ENCODE peak calls at places on chromosomes 5 and 9, in five cellular contexts. O, T, U, M and I are unnamed samples.

GRCh38 chr5:138789771-138790242 is 36.6 kb downstream of the CTNNA1 start:
- DNase-seq in T (peak), U (peak), M (no peak), O (no peak), I (no peak)

GRCh38 chr9:91995000-91995399 is 45.0 kb upstream of the ROR2 start:
- DNase-seq in T (no peak), O (no peak), M (no peak), U (no peak), I (peak)

GRCh38 chr5:42991477-42992034 is 48.6 kb downstream of the ANXA2R start:
- DNase-seq in T (no peak), O (no peak), M (no peak), U (no peak), I (no peak)

GRCh38 chr9:36935768-36936497 is 98.1 kb downstream of the PAX5 start:
- DNase-seq in M (no peak), T (no peak), U (no peak), O (no peak), I (no peak)

GRCh38 chr9:92734931-92735906 is 29.4 kb downstream of the BICD2 start:
- DNase-seq in O (no peak), U (no peak), T (no peak), M (no peak), I (no peak)

GRCh38 chr9:91885746-91886432 is 64.1 kb downstream of the ROR2 start:
- DNase-seq in O (no peak), M (no peak), U (no peak), T (no peak), I (no peak)

GRCh38 chr5:27437594-27438200 is 399.3 kb upstream of the CDH9 start:
- DNase-seq in T (no peak), O (no peak), U (no peak), M (no peak), I (no peak)

GRCh38 chr9:127883959-127884358 is 6.5 kb upstream of the AK1 start:
- DNase-seq in U (peak), M (no peak), O (no peak), T (no peak), I (no peak)

GRCh38 chr5:95406426-95407093 is 15.4 kb downstream of the FAM81B start:
- DNase-seq in T (peak), O (no peak), M (no peak), U (no peak), I (no peak)

GRCh38 chr9:134604834-134605233 is 36.8 kb upstream of the COL5A1 start:
- DNase-seq in U (no peak), O (no peak), M (no peak), T (no peak), I (no peak)